ENCODE peak calls at places on chromosomes 7 and 10, in six cellular contexts. L is stimulated activated CD4-positive, alpha-beta T cell treated with anti-CD3 and anti-CD28 coated beads, Interleukin-1b, Interleukin-23, amount 100 ng/mL, for 48 hours; I is activated naive CD4-positive, alpha-beta T cell treated with Interleukin-2 at 50 U/mL for 16 hours; W is Caco-2; T is neuronal stem cell; Q is Jurkat, Clone E6-1. X is an unnamed sample.

GRCh38 chr10:111084346-111085255 is 7.8 kb downstream of the ADRA2A start:
- DNase-seq in W (no peak), I (no peak), T (no peak), L (no peak), Q (no peak), X (no peak)

GRCh38 chr10:986881-987634 is 1.2 kb upstream of the GTPBP4 start:
- DNase-seq in W (peak; percentile 51), I (no peak), T (no peak), L (no peak), Q (no peak), X (peak; percentile 64)

GRCh38 chr7:11751807-11752389 is 80.1 kb downstream of the THSD7A start:
- DNase-seq in I (no peak), Q (no peak), T (no peak), W (no peak), L (no peak), X (peak; percentile 34)

GRCh38 chr10:78319371-78319770 is 285.7 kb downstream of the RPS24 start:
- DNase-seq in L (no peak), W (no peak), I (no peak), T (no peak), Q (no peak), X (no peak)

GRCh38 chr10:100518761-100519241 is 860 bp downstream of the SEC31B start:
- DNase-seq in T (peak; percentile 58), Q (peak; percentile 63), L (peak; percentile 33), I (peak; percentile 60), W (peak; percentile 66), X (peak; percentile 73)

GRCh38 chr7:108451296-108451848 is 4.9 kb downstream of the NRCAM start:
- DNase-seq in W (no peak), Q (no peak), I (no peak), L (no peak), T (no peak), X (no peak)

GRCh38 chr7:132560825-132561529 is 15.3 kb downstream of the PLXNA4 start:
- DNase-seq in L (no peak), Q (no peak), W (no peak), I (no peak), T (no peak), X (no peak)

GRCh38 chr7:84637568-84638338 is 443.2 kb upstream of the SEMA3A start:
- DNase-seq in L (no peak), T (no peak), I (no peak), W (peak; percentile 10), Q (no peak), X (peak; percentile 93)

GRCh38 chr10:103895458-103896186 is 22.4 kb downstream of the STN1 start:
- DNase-seq in L (no peak), I (no peak), T (no peak), Q (no peak), W (no peak), X (peak; percentile 95)

GRCh38 chr10:29411666-29412335 is 122.9 kb downstream of the LYZL1 start:
- DNase-seq in L (no peak), Q (no peak), W (no peak), T (no peak), I (no peak), X (no peak)

GRCh38 chr7:127683776-127684681 is 32.0 kb downstream of the SND1 start:
- DNase-seq in T (no peak), L (no peak), Q (no peak), I (no peak), W (no peak), X (no peak)

GRCh38 chr10:84360634-84361365 is 32.4 kb downstream of the CCSER2 start:
- DNase-seq in T (no peak), Q (no peak), W (no peak), L (no peak), I (no peak), X (peak; percentile 26)

GRCh38 chr7:18499407-18500197 is 4.1 kb downstream of the HDAC9 start:
- DNase-seq in L (no peak), W (no peak), I (no peak), Q (no peak), T (no peak), X (no peak)

GRCh38 chr10:96832721-96833219 is 672 bp downstream of the LCOR start:
- DNase-seq in I (peak; percentile 87), Q (peak; percentile 52), W (peak; percentile 91), L (peak; percentile 87), T (peak; percentile 80), X (peak; percentile 70)

X was measured in M059J.